ENCODE peak calls at places on chromosomes 1 and 21, in seven cellular contexts. One of them, this sample, is unnamed.

GRCh38 chr1:241635556-241636179 is 4.5 kb downstream of the CHML start:
- DNase-seq in tibial nerve: no peak
- DNase-seq in A549: no peak
- DNase-seq in fibroblast of pulmonary artery: no peak
- DNase-seq in tibial artery: no peak
- DNase-seq in pancreas: no peak
- DNase-seq in neuronal stem cell: no peak
- DNase-seq in this sample: no peak

GRCh38 chr1:226624526-226624925 is 76.0 kb downstream of the STUM start:
- DNase-seq in tibial nerve: no peak
- DNase-seq in A549: no peak
- DNase-seq in fibroblast of pulmonary artery: no peak
- DNase-seq in tibial artery: peak; percentile 13
- DNase-seq in pancreas: no peak
- DNase-seq in neuronal stem cell: no peak
- DNase-seq in this sample: peak; percentile 13

GRCh38 chr1:88537762-88538161 is 146.3 kb upstream of the PKN2 start:
- DNase-seq in tibial nerve: no peak
- DNase-seq in A549: no peak
- DNase-seq in fibroblast of pulmonary artery: no peak
- DNase-seq in tibial artery: no peak
- DNase-seq in pancreas: no peak
- DNase-seq in neuronal stem cell: no peak
- DNase-seq in this sample: no peak

GRCh38 chr1:39691383-39692151 is at the start of gene HPCAL4:
- DNase-seq in tibial nerve: peak; percentile 59
- DNase-seq in A549: peak; percentile 80
- DNase-seq in fibroblast of pulmonary artery: peak; percentile 71
- DNase-seq in tibial artery: peak; percentile 80
- DNase-seq in pancreas: peak; percentile 95
- DNase-seq in neuronal stem cell: peak; percentile 93
- DNase-seq in this sample: peak; percentile 97

GRCh38 chr1:184745929-184746583 is 8.6 kb downstream of the EDEM3 start:
- DNase-seq in tibial nerve: no peak
- DNase-seq in A549: no peak
- DNase-seq in fibroblast of pulmonary artery: peak; percentile 28
- DNase-seq in tibial artery: no peak
- DNase-seq in pancreas: no peak
- DNase-seq in neuronal stem cell: no peak
- DNase-seq in this sample: no peak

GRCh38 chr1:118963456-118964430 is 24.4 kb downstream of the TBX15 start:
- DNase-seq in tibial nerve: no peak
- DNase-seq in A549: peak; percentile 55
- DNase-seq in fibroblast of pulmonary artery: peak; percentile 79
- DNase-seq in tibial artery: peak; percentile 70
- DNase-seq in pancreas: no peak
- DNase-seq in neuronal stem cell: no peak
- DNase-seq in this sample: peak; percentile 90

GRCh38 chr1:39615086-39615662 is 24.3 kb downstream of the HEYL start:
- DNase-seq in tibial nerve: no peak
- DNase-seq in A549: no peak
- DNase-seq in fibroblast of pulmonary artery: no peak
- DNase-seq in tibial artery: no peak
- DNase-seq in pancreas: no peak
- DNase-seq in neuronal stem cell: no peak
- DNase-seq in this sample: no peak

GRCh38 chr1:200478945-200479558 is 69.2 kb upstream of the ZNF281 start:
- DNase-seq in tibial nerve: no peak
- DNase-seq in A549: peak; percentile 22
- DNase-seq in fibroblast of pulmonary artery: no peak
- DNase-seq in tibial artery: no peak
- DNase-seq in pancreas: no peak
- DNase-seq in neuronal stem cell: no peak
- DNase-seq in this sample: no peak

GRCh38 chr1:11645670-11646265 is 8.5 kb downstream of the FBXO2 start:
- DNase-seq in tibial nerve: peak; percentile 39
- DNase-seq in A549: peak; percentile 74
- DNase-seq in fibroblast of pulmonary artery: peak; percentile 78
- DNase-seq in tibial artery: peak; percentile 55
- DNase-seq in pancreas: peak; percentile 67
- DNase-seq in neuronal stem cell: peak; percentile 76
- DNase-seq in this sample: peak; percentile 89

GRCh38 chr1:54218883-54219687 is 19.1 kb downstream of the MRPL37 start:
- DNase-seq in tibial nerve: no peak
- DNase-seq in A549: no peak
- DNase-seq in fibroblast of pulmonary artery: peak; percentile 11
- DNase-seq in tibial artery: no peak
- DNase-seq in pancreas: no peak
- DNase-seq in neuronal stem cell: no peak
- DNase-seq in this sample: no peak

GRCh38 chr1:212037900-212038299 is 2.4 kb downstream of the DTL start:
- DNase-seq in tibial nerve: no peak
- DNase-seq in A549: no peak
- DNase-seq in fibroblast of pulmonary artery: peak; percentile 37
- DNase-seq in tibial artery: no peak
- DNase-seq in pancreas: no peak
- DNase-seq in neuronal stem cell: no peak
- DNase-seq in this sample: no peak

GRCh38 chr1:17161137-17161700 is 42.0 kb upstream of the PADI2 start:
- DNase-seq in tibial nerve: no peak
- DNase-seq in A549: no peak
- DNase-seq in fibroblast of pulmonary artery: peak; percentile 28
- DNase-seq in tibial artery: no peak
- DNase-seq in pancreas: no peak
- DNase-seq in neuronal stem cell: no peak
- DNase-seq in this sample: no peak

GRCh38 chr1:93036672-93037071 is 42.4 kb upstream of the MTF2 start:
- DNase-seq in tibial nerve: no peak
- DNase-seq in A549: no peak
- DNase-seq in fibroblast of pulmonary artery: no peak
- DNase-seq in tibial artery: no peak
- DNase-seq in pancreas: no peak
- DNase-seq in neuronal stem cell: no peak
- DNase-seq in this sample: no peak

GRCh38 chr1:150972417-150972940 is 2.2 kb downstream of the CERS2 start:
- DNase-seq in tibial nerve: no peak
- DNase-seq in A549: no peak
- DNase-seq in fibroblast of pulmonary artery: no peak
- DNase-seq in tibial artery: no peak
- DNase-seq in pancreas: peak; percentile 53
- DNase-seq in neuronal stem cell: no peak
- DNase-seq in this sample: no peak

GRCh38 chr1:98732985-98733781 is 71.7 kb downstream of the SNX7 start:
- DNase-seq in tibial nerve: no peak
- DNase-seq in A549: peak; percentile 48
- DNase-seq in fibroblast of pulmonary artery: no peak
- DNase-seq in tibial artery: no peak
- DNase-seq in pancreas: no peak
- DNase-seq in neuronal stem cell: no peak
- DNase-seq in this sample: no peak

GRCh38 chr21:39650801-39651200 is 38.1 kb downstream of the B3GALT5 start:
- DNase-seq in tibial nerve: no peak
- DNase-seq in A549: no peak
- DNase-seq in fibroblast of pulmonary artery: no peak
- DNase-seq in tibial artery: no peak
- DNase-seq in pancreas: no peak
- DNase-seq in neuronal stem cell: no peak
- DNase-seq in this sample: no peak

GRCh38 chr1:184365699-184366098 is 21.1 kb upstream of the C1orf21 start:
- DNase-seq in tibial nerve: no peak
- DNase-seq in A549: no peak
- DNase-seq in fibroblast of pulmonary artery: no peak
- DNase-seq in tibial artery: no peak
- DNase-seq in pancreas: no peak
- DNase-seq in neuronal stem cell: no peak
- DNase-seq in this sample: no peak

GRCh38 chr1:87249803-87250202 is 78.9 kb upstream of the LMO4 start:
- DNase-seq in tibial nerve: no peak
- DNase-seq in A549: no peak
- DNase-seq in fibroblast of pulmonary artery: no peak
- DNase-seq in tibial artery: no peak
- DNase-seq in pancreas: no peak
- DNase-seq in neuronal stem cell: no peak
- DNase-seq in this sample: no peak

GRCh38 chr21:41957991-41958766 is 4.4 kb upstream of the C2CD2 start:
- DNase-seq in tibial nerve: peak; percentile 53
- DNase-seq in A549: peak; percentile 65
- DNase-seq in fibroblast of pulmonary artery: peak; percentile 93
- DNase-seq in tibial artery: peak; percentile 75
- DNase-seq in pancreas: peak; percentile 46
- DNase-seq in neuronal stem cell: no peak
- DNase-seq in this sample: peak; percentile 94

GRCh38 chr21:39373634-39374033 is 24.7 kb upstream of the HMGN1 start:
- DNase-seq in tibial nerve: no peak
- DNase-seq in A549: peak; percentile 56
- DNase-seq in fibroblast of pulmonary artery: peak; percentile 64
- DNase-seq in tibial artery: no peak
- DNase-seq in pancreas: no peak
- DNase-seq in neuronal stem cell: no peak
- DNase-seq in this sample: peak; percentile 53

GRCh38 chr1:11961230-11961629 is 19.0 kb upstream of the MFN2 start:
- DNase-seq in tibial nerve: no peak
- DNase-seq in A549: no peak
- DNase-seq in fibroblast of pulmonary artery: peak; percentile 35
- DNase-seq in tibial artery: no peak
- DNase-seq in pancreas: no peak
- DNase-seq in neuronal stem cell: no peak
- DNase-seq in this sample: no peak

GRCh38 chr1:51755437-51755836 is 123.1 kb downstream of the NRDC start:
- DNase-seq in tibial nerve: no peak
- DNase-seq in A549: no peak
- DNase-seq in fibroblast of pulmonary artery: no peak
- DNase-seq in tibial artery: no peak
- DNase-seq in pancreas: no peak
- DNase-seq in neuronal stem cell: no peak
- DNase-seq in this sample: no peak

GRCh38 chr1:214500349-214501055 is 50.9 kb downstream of the PTPN14 start:
- DNase-seq in tibial nerve: no peak
- DNase-seq in A549: no peak
- DNase-seq in fibroblast of pulmonary artery: no peak
- DNase-seq in tibial artery: no peak
- DNase-seq in pancreas: no peak
- DNase-seq in neuronal stem cell: no peak
- DNase-seq in this sample: peak; percentile 11

GRCh38 chr1:36411674-36412648 is 14.3 kb upstream of the LSM10 start:
- DNase-seq in tibial nerve: no peak
- DNase-seq in A549: peak; percentile 30
- DNase-seq in fibroblast of pulmonary artery: peak; percentile 49
- DNase-seq in tibial artery: no peak
- DNase-seq in pancreas: no peak
- DNase-seq in neuronal stem cell: no peak
- DNase-seq in this sample: peak; percentile 57

GRCh38 chr1:18198240-18198639 is 90.6 kb downstream of the IGSF21 start:
- DNase-seq in tibial nerve: no peak
- DNase-seq in A549: no peak
- DNase-seq in fibroblast of pulmonary artery: no peak
- DNase-seq in tibial artery: no peak
- DNase-seq in pancreas: no peak
- DNase-seq in neuronal stem cell: no peak
- DNase-seq in this sample: no peak

GRCh38 chr1:215166886-215167285 is 84.3 kb downstream of the KCNK2 start:
- DNase-seq in tibial nerve: no peak
- DNase-seq in A549: no peak
- DNase-seq in fibroblast of pulmonary artery: no peak
- DNase-seq in tibial artery: no peak
- DNase-seq in pancreas: no peak
- DNase-seq in neuronal stem cell: no peak
- DNase-seq in this sample: no peak

GRCh38 chr1:35031103-35031452 is 667 bp downstream of the ZMYM6 start:
- DNase-seq in tibial nerve: no peak
- DNase-seq in A549: peak; percentile 11
- DNase-seq in fibroblast of pulmonary artery: peak; percentile 45
- DNase-seq in tibial artery: no peak
- DNase-seq in pancreas: peak; percentile 20
- DNase-seq in neuronal stem cell: no peak
- DNase-seq in this sample: peak; percentile 35

GRCh38 chr1:240917976-240918375 is 306.0 kb upstream of the GREM2 start:
- DNase-seq in tibial nerve: no peak
- DNase-seq in A549: no peak
- DNase-seq in fibroblast of pulmonary artery: no peak
- DNase-seq in tibial artery: no peak
- DNase-seq in pancreas: no peak
- DNase-seq in neuronal stem cell: no peak
- DNase-seq in this sample: no peak

GRCh38 chr1:110615548-110616130 is 9.5 kb upstream of the KCNA2 start:
- DNase-seq in tibial nerve: peak; percentile 33
- DNase-seq in A549: peak; percentile 73
- DNase-seq in fibroblast of pulmonary artery: peak; percentile 64
- DNase-seq in tibial artery: peak; percentile 54
- DNase-seq in pancreas: peak; percentile 60
- DNase-seq in neuronal stem cell: peak; percentile 63
- DNase-seq in this sample: peak; percentile 70
- H3K4me3 ChIP-seq in tibial nerve: no peak overlapping the region
- H3K4me3 ChIP-seq in A549: no peak overlapping the region
- H3K4me3 ChIP-seq in fibroblast of pulmonary artery: no peak overlapping the region
- H3K4me3 ChIP-seq in tibial artery: no peak overlapping the region
- H3K4me3 ChIP-seq in pancreas: no peak overlapping the region
- H3K4me3 ChIP-seq in neuronal stem cell: no peak overlapping the region
- H3K4me3 ChIP-seq in this sample: no peak overlapping the region

DNA sequence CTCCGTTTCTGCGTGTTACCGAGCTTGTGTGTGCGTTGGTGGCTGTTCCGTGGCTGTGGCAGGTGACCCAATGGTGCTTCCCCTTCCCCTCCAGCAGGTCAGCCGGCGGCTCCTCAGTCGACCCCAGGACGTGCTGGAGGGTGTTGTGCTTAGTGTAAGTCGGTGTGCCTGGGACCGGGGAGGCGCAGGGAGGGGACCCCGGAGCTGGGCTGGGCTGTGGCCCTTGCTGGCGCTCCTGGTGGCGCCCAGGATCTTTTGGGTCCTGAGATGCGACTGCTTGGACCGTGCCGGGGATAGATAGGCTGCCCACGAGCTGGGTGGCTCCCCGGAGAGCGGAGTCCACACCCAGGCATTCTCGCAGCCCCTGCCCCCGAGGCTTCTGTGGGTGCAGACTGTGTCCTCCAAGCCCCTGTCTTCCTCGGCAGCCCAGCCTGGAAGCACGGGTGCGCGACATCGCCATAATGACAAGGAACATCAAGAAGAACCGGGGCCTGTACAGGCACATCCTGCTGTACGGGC is 5.9 kb downstream of the ATAD3C start:
- DNase-seq in tibial nerve: no peak
- DNase-seq in A549: no peak
- DNase-seq in fibroblast of pulmonary artery: no peak
- DNase-seq in tibial artery: no peak
- DNase-seq in pancreas: no peak
- DNase-seq in neuronal stem cell: no peak
- DNase-seq in this sample: no peak
- H3K4me3 ChIP-seq in tibial nerve: no peak overlapping the region
- H3K4me3 ChIP-seq in A549: no peak overlapping the region
- H3K4me3 ChIP-seq in fibroblast of pulmonary artery: no peak overlapping the region
- H3K4me3 ChIP-seq in tibial artery: no peak overlapping the region
- H3K4me3 ChIP-seq in pancreas: no peak overlapping the region
- H3K4me3 ChIP-seq in neuronal stem cell: no peak overlapping the region
- H3K4me3 ChIP-seq in this sample: no peak overlapping the region

GRCh38 chr1:154178856-154179811 is 12.8 kb downstream of the TPM3 start:
- DNase-seq in tibial nerve: no peak
- DNase-seq in A549: no peak
- DNase-seq in fibroblast of pulmonary artery: no peak
- DNase-seq in tibial artery: no peak
- DNase-seq in pancreas: peak; percentile 54
- DNase-seq in neuronal stem cell: no peak
- DNase-seq in this sample: no peak
- H3K4me3 ChIP-seq in tibial nerve: no peak overlapping the region
- H3K4me3 ChIP-seq in A549: no peak overlapping the region
- H3K4me3 ChIP-seq in fibroblast of pulmonary artery: peak overlapping the region; percentile 4
- H3K4me3 ChIP-seq in tibial artery: no peak overlapping the region
- H3K4me3 ChIP-seq in pancreas: no peak overlapping the region
- H3K4me3 ChIP-seq in neuronal stem cell: no peak overlapping the region
- H3K4me3 ChIP-seq in this sample: no peak overlapping the region

GRCh38 chr1:167910530-167910929 is 3.4 kb downstream of the ADCY10 start:
- DNase-seq in tibial nerve: no peak
- DNase-seq in A549: no peak
- DNase-seq in fibroblast of pulmonary artery: no peak
- DNase-seq in tibial artery: no peak
- DNase-seq in pancreas: no peak
- DNase-seq in neuronal stem cell: no peak
- DNase-seq in this sample: no peak
- H3K4me3 ChIP-seq in tibial nerve: no peak overlapping the region
- H3K4me3 ChIP-seq in A549: no peak overlapping the region
- H3K4me3 ChIP-seq in fibroblast of pulmonary artery: no peak overlapping the region
- H3K4me3 ChIP-seq in tibial artery: no peak overlapping the region
- H3K4me3 ChIP-seq in pancreas: no peak overlapping the region
- H3K4me3 ChIP-seq in neuronal stem cell: no peak overlapping the region
- H3K4me3 ChIP-seq in this sample: no peak overlapping the region